ENCODE peak calls at places on chromosomes 6 and 20, in four cellular contexts. One of them, this sample, is unnamed.

GRCh38 chr20:59999502-59999901 is 41.3 kb downstream of the CDH26 start:
- DNase-seq in HepG2: no peak
- DNase-seq in K562: no peak
- DNase-seq in GM12878: no peak
- DNase-seq in this sample: no peak

GRCh38 chr20:22475662-22476061 is 108.7 kb downstream of the FOXA2 start:
- DNase-seq in HepG2: no peak
- DNase-seq in K562: no peak
- DNase-seq in GM12878: peak
- DNase-seq in this sample: no peak

GRCh38 chr6:113696960-113697359 is 160.2 kb upstream of the MARCKS start:
- DNase-seq in HepG2: no peak
- DNase-seq in K562: no peak
- DNase-seq in GM12878: no peak
- DNase-seq in this sample: no peak

GRCh38 chr6:159056432-159056831 is 11.6 kb upstream of the TAGAP start:
- DNase-seq in HepG2: no peak
- DNase-seq in K562: no peak
- DNase-seq in GM12878: no peak
- DNase-seq in this sample: peak

GRCh38 chr20:61253264-61253639 is 1.2 kb downstream of the CDH4 start:
- DNase-seq in HepG2: no peak
- DNase-seq in K562: no peak
- DNase-seq in GM12878: no peak
- DNase-seq in this sample: peak

GRCh38 chr20:46388201-46388836 is 18.1 kb downstream of the ELMO2 start:
- DNase-seq in HepG2: no peak
- DNase-seq in K562: no peak
- DNase-seq in GM12878: no peak
- DNase-seq in this sample: no peak

GRCh38 chr6:73768630-73769029 is 72.6 kb downstream of the CD109 start:
- DNase-seq in HepG2: no peak
- DNase-seq in K562: no peak
- DNase-seq in GM12878: no peak
- DNase-seq in this sample: no peak

GRCh38 chr6:152673233-152673632 is 24.5 kb upstream of the MYCT1 start:
- DNase-seq in HepG2: no peak
- DNase-seq in K562: no peak
- DNase-seq in GM12878: no peak
- DNase-seq in this sample: no peak

GRCh38 chr20:3123542-3123941 is 36.1 kb downstream of the FASTKD5 start:
- DNase-seq in HepG2: no peak
- DNase-seq in K562: no peak
- DNase-seq in GM12878: no peak
- DNase-seq in this sample: no peak

GRCh38 chr20:34215711-34216381 is 25.4 kb upstream of the ASIP start:
- DNase-seq in HepG2: peak
- DNase-seq in K562: peak
- DNase-seq in GM12878: no peak
- DNase-seq in this sample: peak

GRCh38 chr20:22341508-22341907 is 242.9 kb downstream of the FOXA2 start:
- DNase-seq in HepG2: peak
- DNase-seq in K562: peak
- DNase-seq in GM12878: no peak
- DNase-seq in this sample: no peak

GRCh38 chr6:2053691-2054090 is 191.7 kb downstream of the GMDS start:
- DNase-seq in HepG2: no peak
- DNase-seq in K562: no peak
- DNase-seq in GM12878: no peak
- DNase-seq in this sample: no peak

GRCh38 chr6:80210618-80211017 is 104.1 kb downstream of the BCKDHB start:
- DNase-seq in HepG2: no peak
- DNase-seq in K562: peak
- DNase-seq in GM12878: peak
- DNase-seq in this sample: no peak

GRCh38 chr20:24695529-24696225 is 226.2 kb downstream of the SYNDIG1 start:
- DNase-seq in HepG2: no peak
- DNase-seq in K562: no peak
- DNase-seq in GM12878: no peak
- DNase-seq in this sample: no peak

GRCh38 chr20:35776513-35777101 is 4.8 kb downstream of the PHF20 start:
- DNase-seq in HepG2: no peak
- DNase-seq in K562: peak
- DNase-seq in GM12878: no peak
- DNase-seq in this sample: no peak

GRCh38 chr6:14129572-14129971 is 12.0 kb downstream of the CD83 start:
- DNase-seq in HepG2: peak
- DNase-seq in K562: peak
- DNase-seq in GM12878: no peak
- DNase-seq in this sample: peak

GRCh38 chr20:19056909-19057308 is 155.5 kb upstream of the SLC24A3 start:
- DNase-seq in HepG2: no peak
- DNase-seq in K562: peak
- DNase-seq in GM12878: no peak
- DNase-seq in this sample: no peak

GRCh38 chr6:91490672-91491071 is 903.8 kb upstream of the MAP3K7 start:
- DNase-seq in HepG2: no peak
- DNase-seq in K562: no peak
- DNase-seq in GM12878: no peak
- DNase-seq in this sample: no peak

GRCh38 chr6:15491255-15491985 is 171.4 kb downstream of the DTNBP1 start:
- DNase-seq in HepG2: peak
- DNase-seq in K562: peak
- DNase-seq in GM12878: peak
- DNase-seq in this sample: peak

GRCh38 chr6:124573953-124574352 is 388.3 kb upstream of the RNF217 start:
- DNase-seq in HepG2: no peak
- DNase-seq in K562: no peak
- DNase-seq in GM12878: no peak
- DNase-seq in this sample: no peak

GRCh38 chr20:44716309-44717106 is 1.3 kb downstream of the CCN5 start:
- DNase-seq in HepG2: no peak
- DNase-seq in K562: no peak
- DNase-seq in GM12878: no peak
- DNase-seq in this sample: no peak

GRCh38 chr20:53945478-53945877 is 124.9 kb downstream of the BCAS1 start:
- DNase-seq in HepG2: no peak
- DNase-seq in K562: no peak
- DNase-seq in GM12878: no peak
- DNase-seq in this sample: no peak

GRCh38 chr6:52509281-52510212 is 67.3 kb downstream of the TRAM2 start:
- DNase-seq in HepG2: no peak
- DNase-seq in K562: no peak
- DNase-seq in GM12878: no peak
- DNase-seq in this sample: no peak

GRCh38 chr6:150208606-150209352 is 65.9 kb downstream of the PPP1R14C start:
- DNase-seq in HepG2: no peak
- DNase-seq in K562: no peak
- DNase-seq in GM12878: no peak
- DNase-seq in this sample: no peak

GRCh38 chr6:61886608-61887259 is 399.3 kb downstream of the KHDRBS2 start:
- DNase-seq in HepG2: peak
- DNase-seq in K562: no peak
- DNase-seq in GM12878: no peak
- DNase-seq in this sample: no peak

GRCh38 chr20:38127920-38128528 is 37.0 kb downstream of the TGM2 start:
- DNase-seq in HepG2: no peak
- DNase-seq in K562: no peak
- DNase-seq in GM12878: no peak
- DNase-seq in this sample: no peak

GRCh38 chr6:35691027-35691824 is 2.5 kb upstream of the FKBP5 start:
- DNase-seq in HepG2: no peak
- DNase-seq in K562: no peak
- DNase-seq in GM12878: no peak
- DNase-seq in this sample: no peak

GRCh38 chr6:38427492-38428210 is 212.1 kb downstream of the BTBD9 start:
- DNase-seq in HepG2: no peak
- DNase-seq in K562: no peak
- DNase-seq in GM12878: peak
- DNase-seq in this sample: no peak

GRCh38 chr6:51660767-51661166 is 426.6 kb downstream of the PKHD1 start:
- DNase-seq in HepG2: no peak
- DNase-seq in K562: no peak
- DNase-seq in GM12878: no peak
- DNase-seq in this sample: no peak

GRCh38 chr20:23243791-23244190 is 106.8 kb upstream of the NXT1 start:
- DNase-seq in HepG2: no peak
- DNase-seq in K562: no peak
- DNase-seq in GM12878: no peak
- DNase-seq in this sample: no peak

GRCh38 chr6:136989591-136990578 is 54.9 kb downstream of the IL20RA start:
- DNase-seq in HepG2: no peak
- DNase-seq in K562: no peak
- DNase-seq in GM12878: no peak
- DNase-seq in this sample: peak

GRCh38 chr6:31639449-31639861 is 13.0 kb downstream of the BAG6 start:
- DNase-seq in HepG2: no peak
- DNase-seq in K562: no peak
- DNase-seq in GM12878: no peak
- DNase-seq in this sample: no peak

GRCh38 chr6:85678000-85678601 is 35.4 kb upstream of the SYNCRIP start:
- DNase-seq in HepG2: no peak
- DNase-seq in K562: no peak
- DNase-seq in GM12878: no peak
- DNase-seq in this sample: no peak

GRCh38 chr20:38180781-38181180 is 15.7 kb upstream of the TGM2 start:
- DNase-seq in HepG2: no peak
- DNase-seq in K562: no peak
- DNase-seq in GM12878: no peak
- DNase-seq in this sample: no peak

GRCh38 chr6:158050107-158050735 is 68.6 kb downstream of the SYNJ2 start:
- DNase-seq in HepG2: no peak
- DNase-seq in K562: no peak
- DNase-seq in GM12878: no peak
- DNase-seq in this sample: no peak

GRCh38 chr6:158410784-158411183 is 98.5 kb downstream of the TULP4 start:
- DNase-seq in HepG2: no peak
- DNase-seq in K562: no peak
- DNase-seq in GM12878: no peak
- DNase-seq in this sample: no peak

GRCh38 chr20:51650685-51651134 is 108.2 kb upstream of the NFATC2 start:
- DNase-seq in HepG2: no peak
- DNase-seq in K562: no peak
- DNase-seq in GM12878: no peak
- DNase-seq in this sample: no peak
- TF ChIP-seq SP1 in HepG2: no peak
- TF ChIP-seq SP1 in K562: no peak
- TF ChIP-seq SP1 in GM12878: no peak
- TF ChIP-seq SP1 in this sample: no peak

GRCh38 chr6:45617441-45617840 is 239.7 kb upstream of the SUPT3H start:
- DNase-seq in HepG2: no peak
- DNase-seq in K562: no peak
- DNase-seq in GM12878: no peak
- DNase-seq in this sample: no peak
- TF ChIP-seq BHLHE40 in HepG2: no peak
- TF ChIP-seq BHLHE40 in K562: no peak
- TF ChIP-seq BHLHE40 in GM12878: no peak
- TF ChIP-seq BHLHE40 in this sample: no peak

GRCh38 chr6:112571486-112571885 is 224.4 kb downstream of the RFPL4B start:
- DNase-seq in HepG2: no peak
- DNase-seq in K562: no peak
- DNase-seq in GM12878: no peak
- DNase-seq in this sample: no peak

GRCh38 chr6:112576421-112576820 is 229.3 kb downstream of the RFPL4B start:
- DNase-seq in HepG2: no peak
- DNase-seq in K562: no peak
- DNase-seq in GM12878: no peak
- DNase-seq in this sample: no peak

GRCh38 chr6:112575309-112575834 is 228.2 kb downstream of the RFPL4B start:
- DNase-seq in HepG2: no peak
- DNase-seq in K562: no peak
- DNase-seq in GM12878: no peak
- DNase-seq in this sample: no peak

GRCh38 chr6:112574190-112574589 is 227.1 kb downstream of the RFPL4B start:
- DNase-seq in HepG2: no peak
- DNase-seq in K562: no peak
- DNase-seq in GM12878: no peak
- DNase-seq in this sample: no peak

GRCh38 chr6:112571886-112572285 is 224.8 kb downstream of the RFPL4B start:
- DNase-seq in HepG2: no peak
- DNase-seq in K562: no peak
- DNase-seq in GM12878: no peak
- DNase-seq in this sample: no peak
- TF ChIP-seq SP1 in HepG2: no peak
- TF ChIP-seq SP1 in K562: no peak
- TF ChIP-seq SP1 in GM12878: no peak
- TF ChIP-seq SP1 in this sample: no peak

DNA sequence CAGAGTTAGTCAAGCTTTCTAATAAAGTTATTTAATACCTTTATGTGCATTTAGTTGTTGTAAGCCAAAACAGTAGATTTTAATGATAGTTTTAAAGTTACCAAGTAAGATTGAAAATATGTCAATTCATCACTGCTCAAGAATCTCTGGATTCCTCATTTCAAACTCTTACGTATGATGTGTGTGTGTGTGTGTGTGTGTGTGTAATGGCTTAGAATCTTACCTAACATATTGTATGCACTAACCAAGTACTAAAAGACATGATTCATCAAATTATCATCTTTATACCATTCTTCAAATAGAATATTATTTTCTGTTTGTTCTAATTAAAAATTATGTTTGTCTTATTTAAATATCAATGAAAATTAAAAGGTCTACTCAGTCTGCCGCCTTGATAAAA is 41.5 kb upstream of the ZNF337 start:
- DNase-seq in HepG2: no peak
- DNase-seq in K562: no peak
- DNase-seq in GM12878: no peak
- DNase-seq in this sample: no peak
- TF ChIP-seq BHLHE40 in HepG2: no peak
- TF ChIP-seq BHLHE40 in K562: no peak
- TF ChIP-seq BHLHE40 in GM12878: no peak
- TF ChIP-seq BHLHE40 in this sample: no peak